ENCODE peak calls at places on chromosomes 16 and 17, in five cellular contexts. One of them, this sample, is unnamed.
A peak's percentile ranks its signal among the peaks of the same experiment; 100 is the strongest.

GRCh38 chr16:46768809-46769208 is 20.7 kb upstream of the MYLK3 start:
- DNase-seq in GM12891: no peak
- DNase-seq in esophagus muscularis mucosa: no peak
- DNase-seq in GM12892: no peak
- DNase-seq in transverse colon: no peak
- DNase-seq in this sample: no peak

GRCh38 chr16:73878616-73879015 is 418.0 kb upstream of the PSMD7 start:
- DNase-seq in esophagus muscularis mucosa: no peak
- DNase-seq in transverse colon: no peak
- DNase-seq in GM12892: no peak
- DNase-seq in GM12891: peak; percentile 5
- DNase-seq in this sample: no peak

GRCh38 chr16:85029413-85029794 is 1.8 kb downstream of the KIAA0513 start:
- DNase-seq in GM12891: peak; percentile 47
- DNase-seq in GM12892: peak; percentile 53
- DNase-seq in transverse colon: peak; percentile 46
- DNase-seq in esophagus muscularis mucosa: no peak
- DNase-seq in this sample: no peak

GRCh38 chr17:42508426-42509164 is 27.4 kb upstream of the NAGLU start:
- DNase-seq in GM12892: no peak
- DNase-seq in GM12891: no peak
- DNase-seq in esophagus muscularis mucosa: no peak
- DNase-seq in transverse colon: no peak
- DNase-seq in this sample: no peak

GRCh38 chr16:64629622-64630021 is 492.2 kb downstream of the CDH11 start:
- DNase-seq in transverse colon: no peak
- DNase-seq in GM12891: no peak
- DNase-seq in GM12892: no peak
- DNase-seq in esophagus muscularis mucosa: no peak
- DNase-seq in this sample: no peak

GRCh38 chr16:25372716-25373115 is 115.1 kb upstream of the ZKSCAN2 start:
- DNase-seq in GM12891: no peak
- DNase-seq in GM12892: no peak
- DNase-seq in esophagus muscularis mucosa: no peak
- DNase-seq in transverse colon: no peak
- DNase-seq in this sample: no peak

GRCh38 chr17:43532581-43532980 is 13.6 kb downstream of the ETV4 start:
- DNase-seq in esophagus muscularis mucosa: no peak
- DNase-seq in transverse colon: peak; percentile 78
- DNase-seq in GM12892: no peak
- DNase-seq in GM12891: no peak
- DNase-seq in this sample: no peak

GRCh38 chr17:18182978-18183333 is 672 bp upstream of the ALKBH5 start:
- DNase-seq in transverse colon: peak; percentile 82
- DNase-seq in esophagus muscularis mucosa: peak; percentile 96
- DNase-seq in GM12891: peak; percentile 77
- DNase-seq in GM12892: peak; percentile 80
- DNase-seq in this sample: peak; percentile 78

GRCh38 chr17:83089322-83090156 is 10.1 kb downstream of the METRNL start:
- DNase-seq in GM12892: no peak
- DNase-seq in GM12891: no peak
- DNase-seq in transverse colon: peak; percentile 78
- DNase-seq in esophagus muscularis mucosa: no peak
- DNase-seq in this sample: peak; percentile 53

GRCh38 chr16:68365167-68365817 is 54.5 kb downstream of the PRMT7 start:
- DNase-seq in GM12892: no peak
- DNase-seq in esophagus muscularis mucosa: no peak
- DNase-seq in transverse colon: peak; percentile 56
- DNase-seq in GM12891: no peak
- DNase-seq in this sample: no peak

GRCh38 chr16:71883849-71884638 is at the start of gene ZNF821:
- DNase-seq in GM12891: peak; percentile 73
- DNase-seq in esophagus muscularis mucosa: no peak
- DNase-seq in transverse colon: peak; percentile 84
- DNase-seq in GM12892: peak; percentile 75
- DNase-seq in this sample: peak; percentile 83

GRCh38 chr17:76382305-76382802 is 2.1 kb upstream of the SPHK1 start:
- DNase-seq in GM12892: no peak
- DNase-seq in transverse colon: no peak
- DNase-seq in GM12891: no peak
- DNase-seq in esophagus muscularis mucosa: no peak
- DNase-seq in this sample: no peak

GRCh38 chr17:76079577-76080206 is 710 bp downstream of the ZACN start:
- DNase-seq in GM12892: no peak
- DNase-seq in transverse colon: no peak
- DNase-seq in GM12891: peak; percentile 21
- DNase-seq in esophagus muscularis mucosa: no peak
- DNase-seq in this sample: no peak

GRCh38 chr16:64705443-64705842 is 416.4 kb downstream of the CDH11 start:
- DNase-seq in transverse colon: no peak
- DNase-seq in GM12892: no peak
- DNase-seq in esophagus muscularis mucosa: no peak
- DNase-seq in GM12891: no peak
- DNase-seq in this sample: no peak

GRCh38 chr16:30007378-30007895 is 3.4 kb downstream of the DOC2A start:
- DNase-seq in esophagus muscularis mucosa: no peak
- DNase-seq in GM12892: no peak
- DNase-seq in transverse colon: no peak
- DNase-seq in GM12891: no peak
- DNase-seq in this sample: no peak

GRCh38 chr16:12362482-12363458 is 386.2 kb downstream of the SNX29 start:
- DNase-seq in transverse colon: no peak
- DNase-seq in GM12892: no peak
- DNase-seq in esophagus muscularis mucosa: no peak
- DNase-seq in GM12891: no peak
- DNase-seq in this sample: no peak

GRCh38 chr17:5705081-5705875 is 121.0 kb upstream of the NLRP1 start:
- DNase-seq in esophagus muscularis mucosa: no peak
- DNase-seq in transverse colon: no peak
- DNase-seq in GM12892: no peak
- DNase-seq in GM12891: no peak
- DNase-seq in this sample: no peak

GRCh38 chr16:2031081-2031577 is 4.4 kb downstream of the NHERF2 start:
- DNase-seq in transverse colon: no peak
- DNase-seq in GM12892: no peak
- DNase-seq in GM12891: no peak
- DNase-seq in esophagus muscularis mucosa: no peak
- DNase-seq in this sample: no peak

GRCh38 chr16:52491216-52491615 is 55.7 kb downstream of the TOX3 start:
- DNase-seq in esophagus muscularis mucosa: no peak
- DNase-seq in GM12891: no peak
- DNase-seq in GM12892: no peak
- DNase-seq in transverse colon: no peak
- DNase-seq in this sample: no peak

GRCh38 chr17:78970834-78971763 is 8.6 kb downstream of the LGALS3BP start:
- DNase-seq in GM12892: peak; percentile 81
- DNase-seq in transverse colon: peak; percentile 86
- DNase-seq in esophagus muscularis mucosa: peak; percentile 96
- DNase-seq in GM12891: peak; percentile 79
- DNase-seq in this sample: peak; percentile 86

GRCh38 chr17:57619061-57619937 is 125.8 kb downstream of the CCDC182 start:
- DNase-seq in GM12892: no peak
- DNase-seq in esophagus muscularis mucosa: no peak
- DNase-seq in GM12891: no peak
- DNase-seq in transverse colon: no peak
- DNase-seq in this sample: no peak

GRCh38 chr17:68054296-68054900 is 18.9 kb downstream of the KPNA2 start:
- DNase-seq in GM12891: no peak
- DNase-seq in GM12892: no peak
- DNase-seq in esophagus muscularis mucosa: no peak
- DNase-seq in transverse colon: no peak
- DNase-seq in this sample: peak; percentile 32

GRCh38 chr17:75404739-75405364 is 626 bp downstream of the GRB2 start:
- DNase-seq in GM12892: no peak
- DNase-seq in esophagus muscularis mucosa: peak; percentile 92
- DNase-seq in transverse colon: peak; percentile 53
- DNase-seq in GM12891: no peak
- DNase-seq in this sample: peak; percentile 42

GRCh38 chr17:29074488-29074887 is 31.5 kb downstream of the PIPOX start:
- DNase-seq in GM12891: no peak
- DNase-seq in transverse colon: no peak
- DNase-seq in GM12892: no peak
- DNase-seq in esophagus muscularis mucosa: no peak
- DNase-seq in this sample: no peak

GRCh38 chr17:19239544-19239943 is 2.4 kb downstream of the EPN2 start:
- DNase-seq in GM12892: no peak
- DNase-seq in transverse colon: no peak
- DNase-seq in GM12891: no peak
- DNase-seq in esophagus muscularis mucosa: no peak
- DNase-seq in this sample: no peak

GRCh38 chr17:19242323-19242722 is 5.2 kb downstream of the EPN2 start:
- DNase-seq in GM12891: no peak
- DNase-seq in GM12892: no peak
- DNase-seq in esophagus muscularis mucosa: no peak
- DNase-seq in transverse colon: no peak
- DNase-seq in this sample: no peak

GRCh38 chr17:19238167-19238505 is 970 bp downstream of the EPN2 start:
- DNase-seq in GM12891: no peak
- DNase-seq in transverse colon: peak; percentile 55
- DNase-seq in esophagus muscularis mucosa: no peak
- DNase-seq in GM12892: no peak
- DNase-seq in this sample: peak; percentile 55

GRCh38 chr17:19242926-19243325 is 5.8 kb downstream of the EPN2 start:
- DNase-seq in GM12892: no peak
- DNase-seq in transverse colon: no peak
- DNase-seq in GM12891: no peak
- DNase-seq in esophagus muscularis mucosa: no peak
- DNase-seq in this sample: no peak

DNA sequence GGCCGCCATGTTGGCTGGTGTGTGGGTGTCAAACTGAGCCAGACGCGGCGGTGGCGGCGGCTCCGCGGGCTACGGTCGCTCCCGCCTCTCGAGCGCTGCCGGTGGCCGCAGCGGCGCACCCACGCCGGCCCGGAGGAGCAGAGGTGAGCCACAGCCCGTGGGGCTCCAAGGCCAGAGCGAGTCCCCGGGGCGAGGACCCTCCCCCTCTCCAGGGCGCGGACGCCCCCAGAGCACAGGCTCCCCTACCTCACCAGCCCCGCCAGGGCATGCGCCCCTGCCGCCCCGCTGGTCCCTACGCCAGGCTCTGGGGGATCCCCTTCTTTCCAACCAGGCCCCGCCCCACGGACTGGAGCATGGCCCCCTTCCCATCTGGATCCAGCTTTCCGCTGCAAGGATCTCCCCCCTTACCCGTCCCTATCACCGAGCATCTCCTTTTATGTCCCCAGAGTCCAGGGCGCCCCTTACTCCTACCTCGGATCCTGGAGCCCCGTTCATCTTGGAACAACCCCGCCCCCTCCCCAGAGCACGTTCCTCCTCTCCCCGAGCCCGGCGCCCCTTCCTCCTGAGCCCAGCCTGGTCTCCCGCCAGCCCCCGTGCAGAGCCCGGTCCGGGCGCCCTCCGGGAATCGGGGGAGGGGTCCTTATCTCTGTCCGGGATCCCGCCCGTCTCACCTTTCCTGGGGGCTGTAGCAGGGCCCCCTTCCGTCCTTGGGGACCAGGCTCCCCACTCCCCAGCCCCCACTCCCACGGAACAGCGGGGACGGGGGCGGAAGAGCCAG is 412 bp downstream of the EPN2 start:
- DNase-seq in GM12891: peak; percentile 68
- DNase-seq in transverse colon: peak; percentile 50
- DNase-seq in esophagus muscularis mucosa: no peak
- DNase-seq in GM12892: peak; percentile 59
- DNase-seq in this sample: peak; percentile 37
- TF ChIP-seq POLR2A in GM12891: no peak
- TF ChIP-seq POLR2A in transverse colon: peak; percentile 43
- TF ChIP-seq POLR2A in esophagus muscularis mucosa: peak; percentile 38
- TF ChIP-seq POLR2A in GM12892: peak; percentile 67
- TF ChIP-seq POLR2A in this sample: no peak

GRCh38 chr16:10387378-10387681 is 1.5 kb downstream of the ATF7IP2 start:
- DNase-seq in GM12891: no peak
- DNase-seq in transverse colon: no peak
- DNase-seq in esophagus muscularis mucosa: no peak
- DNase-seq in GM12892: no peak
- DNase-seq in this sample: no peak

GRCh38 chr16:10388987-10389386 is 3.1 kb downstream of the ATF7IP2 start:
- DNase-seq in GM12892: no peak
- DNase-seq in esophagus muscularis mucosa: no peak
- DNase-seq in transverse colon: no peak
- DNase-seq in GM12891: no peak
- DNase-seq in this sample: no peak

GRCh38 chr16:10383626-10384025 is 2.2 kb upstream of the ATF7IP2 start:
- DNase-seq in GM12891: no peak
- DNase-seq in GM12892: no peak
- DNase-seq in esophagus muscularis mucosa: no peak
- DNase-seq in transverse colon: no peak
- DNase-seq in this sample: no peak

GRCh38 chr16:10386517-10387377 is 886 bp downstream of the ATF7IP2 start:
- DNase-seq in transverse colon: no peak
- DNase-seq in esophagus muscularis mucosa: no peak
- DNase-seq in GM12892: no peak
- DNase-seq in GM12891: no peak
- DNase-seq in this sample: no peak

DNA sequence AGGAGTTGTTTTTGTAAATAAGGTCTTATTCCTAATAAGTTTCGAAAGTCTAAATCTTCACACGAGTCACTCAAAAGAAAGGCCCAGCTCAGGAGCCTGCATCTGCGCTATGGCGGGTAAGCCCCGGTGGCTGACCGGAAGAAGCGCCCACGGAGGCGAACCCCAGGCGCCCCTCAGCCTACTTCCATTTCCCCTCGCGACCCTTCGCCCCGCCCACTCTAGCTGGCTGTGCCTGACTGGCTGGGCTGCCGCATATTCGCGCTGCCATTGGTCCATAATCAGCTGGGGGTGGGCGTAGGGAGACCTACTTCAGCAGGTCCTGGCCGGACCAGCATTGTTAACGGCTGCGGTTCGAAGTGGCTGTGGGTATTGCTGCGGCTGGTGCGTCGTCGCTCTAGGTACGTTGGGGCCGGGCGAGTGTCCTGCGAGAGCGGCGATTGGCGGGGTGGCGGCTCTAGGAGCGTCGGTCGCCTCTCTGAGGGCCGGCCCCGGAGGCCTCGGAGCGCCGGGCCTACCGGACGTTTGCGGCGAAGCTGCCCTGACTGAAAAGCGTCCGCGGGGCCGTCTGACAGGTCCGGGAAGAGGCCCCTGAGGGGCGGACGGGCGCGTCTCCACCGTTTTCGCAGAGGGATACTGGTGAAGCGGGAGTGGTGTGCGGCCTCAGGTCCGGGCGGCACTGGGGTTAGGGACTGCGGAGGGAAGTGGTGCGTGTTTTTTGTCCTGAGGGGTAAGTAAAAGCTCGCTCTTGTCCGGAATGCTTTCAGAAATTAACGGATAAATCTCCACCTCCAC is at the start of gene ATF7IP2:
- DNase-seq in GM12891: peak; percentile 84
- DNase-seq in esophagus muscularis mucosa: peak; percentile 94
- DNase-seq in GM12892: peak; percentile 87
- DNase-seq in transverse colon: peak; percentile 86
- DNase-seq in this sample: peak; percentile 89
- TF ChIP-seq POLR2AphosphoS5 in GM12891: peak; percentile 96
- TF ChIP-seq POLR2AphosphoS5 in esophagus muscularis mucosa: peak; percentile 85
- TF ChIP-seq POLR2AphosphoS5 in GM12892: peak; percentile 97
- TF ChIP-seq POLR2AphosphoS5 in transverse colon: peak; percentile 71
- TF ChIP-seq POLR2AphosphoS5 in this sample: peak; percentile 89

GRCh38 chr17:81870155-81870977 is 771 bp downstream of the ARHGDIA start:
- DNase-seq in esophagus muscularis mucosa: no peak
- DNase-seq in GM12892: peak; percentile 46
- DNase-seq in GM12891: no peak
- DNase-seq in transverse colon: peak; percentile 57
- DNase-seq in this sample: peak; percentile 40
- TF ChIP-seq POLR2A in esophagus muscularis mucosa: no peak
- TF ChIP-seq POLR2A in GM12892: peak; percentile 47
- TF ChIP-seq POLR2A in GM12891: no peak
- TF ChIP-seq POLR2A in transverse colon: peak; percentile 35
- TF ChIP-seq POLR2A in this sample: no peak

GRCh38 chr16:50166511-50167500 is 13.7 kb downstream of the TENT4B start:
- DNase-seq in GM12892: no peak
- DNase-seq in transverse colon: no peak
- DNase-seq in GM12891: no peak
- DNase-seq in esophagus muscularis mucosa: peak; percentile 74
- DNase-seq in this sample: no peak
- TF ChIP-seq POLR2AphosphoS5 in GM12892: no peak
- TF ChIP-seq POLR2AphosphoS5 in transverse colon: no peak
- TF ChIP-seq POLR2AphosphoS5 in GM12891: no peak
- TF ChIP-seq POLR2AphosphoS5 in esophagus muscularis mucosa: no peak
- TF ChIP-seq POLR2AphosphoS5 in this sample: no peak

This sample was measured in stomach.